ENCODE peak calls at places on chromosomes 13 and 19, in five cellular contexts. U is activated CD4-positive, alpha-beta T cell treated with anti-CD3 and anti-CD28 coated beads for 48 hours; G is body of pancreas; E is T follicular helper cell; F is midbrain. T is an unnamed sample.

GRCh38 chr13:44302948-44303575 is 70.6 kb upstream of the SERP2 start:
- DNase-seq in E (no peak), U (no peak), F (no peak), G (no peak), T (no peak)

GRCh38 chr13:95596701-95597100 is 44.2 kb downstream of the CLDN10 start:
- DNase-seq in U (no peak), G (peak), F (no peak), E (no peak), T (peak)

GRCh38 chr13:39189778-39190177 is 151.5 kb downstream of the NHLRC3 start:
- DNase-seq in E (no peak), G (no peak), U (no peak), F (no peak), T (no peak)

GRCh38 chr19:45144431-45145269 is 16.1 kb downstream of the NKPD1 start:
- DNase-seq in E (no peak), U (no peak), G (no peak), F (no peak), T (no peak)

GRCh38 chr19:13115936-13116281 is 631 bp downstream of the TRMT1 start:
- DNase-seq in G (no peak), E (no peak), U (peak), F (no peak), T (no peak)

GRCh38 chr19:49880162-49880869 is 2.8 kb downstream of the TBC1D17 start:
- DNase-seq in U (no peak), G (no peak), F (no peak), E (no peak), T (no peak)

GRCh38 chr19:9323557-9323918 is 441 bp upstream of the ZNF559 start:
- DNase-seq in U (peak), G (peak), F (peak), E (no peak), T (peak)

GRCh38 chr13:94660695-94661324 is 51.5 kb downstream of the SOX21 start:
- DNase-seq in G (no peak), U (peak), E (no peak), F (peak), T (peak)

GRCh38 chr13:84649853-84650252 is 767.6 kb upstream of the SLITRK1 start:
- DNase-seq in U (no peak), G (no peak), E (no peak), F (no peak), T (no peak)

GRCh38 chr13:110815471-110816204 is 99.2 kb downstream of the ANKRD10 start:
- DNase-seq in U (no peak), G (no peak), E (no peak), F (no peak), T (peak)

GRCh38 chr13:36981156-36981743 is 17.9 kb downstream of the ALG5 start:
- DNase-seq in E (no peak), U (no peak), G (no peak), F (peak), T (peak)

GRCh38 chr19:45472557-45473365 is 5.0 kb downstream of the FOSB start:
- DNase-seq in U (no peak), F (no peak), G (no peak), E (peak), T (peak)